ENCODE peak calls at places on chromosome 12, in six cellular contexts. Y is GDM1; U is EL; P is activated B cell treated with CpG ODN at 0.5 μM for 24 hours; D is stimulated activated CD8-positive, alpha-beta memory T cell treated with anti-CD3 and anti-CD28 coated beads, Interleukin-4, amount 100 ng/mL, for 1 hour; O is NCI-H510A. F is an unnamed sample.

GRCh38 chr12:121581681-121582439 is 1.0 kb upstream of the KDM2B start:
- DNase-seq in Y (no peak), U (peak; percentile 47), P (no peak), D (no peak), O (no peak), F (peak; percentile 36)

GRCh38 chr12:132559652-132560420 is 50.5 kb downstream of the LRCOL1 start:
- DNase-seq in Y (peak; percentile 33), U (peak; percentile 55), P (peak; percentile 48), D (no peak), O (peak; percentile 77), F (peak; percentile 25)

GRCh38 chr12:50166776-50167025 is 468 bp downstream of the CERS5 start:
- DNase-seq in Y (no peak), U (no peak), P (no peak), D (no peak), O (no peak), F (no peak)

GRCh38 chr12:12716151-12716844 is 870 bp upstream of the CDKN1B start:
- DNase-seq in Y (no peak), U (peak; percentile 49), P (no peak), D (no peak), O (no peak), F (peak; percentile 60)

GRCh38 chr12:43896496-43896895 is 60.6 kb downstream of the TMEM117 start:
- DNase-seq in Y (no peak), U (no peak), P (no peak), D (no peak), O (no peak), F (no peak)

GRCh38 chr12:18068355-18068754 is 21.6 kb downstream of the RERGL start:
- DNase-seq in Y (no peak), U (no peak), P (no peak), D (no peak), O (no peak), F (no peak)

GRCh38 chr12:16946691-16947090 is 340.7 kb upstream of the LMO3 start:
- DNase-seq in Y (no peak), U (no peak), P (no peak), D (no peak), O (no peak), F (no peak)

GRCh38 chr12:20520572-20520971 is 152.2 kb downstream of the PDE3A start:
- DNase-seq in Y (no peak), U (no peak), P (no peak), D (no peak), O (no peak), F (no peak)

GRCh38 chr12:92593734-92594402 is 108.9 kb upstream of the PLEKHG7 start:
- DNase-seq in Y (peak; percentile 55), U (peak; percentile 93), P (peak; percentile 49), D (peak; percentile 68), O (no peak), F (peak; percentile 87)

GRCh38 chr12:28583771-28584261 is 393.6 kb downstream of the CCDC91 start:
- DNase-seq in Y (peak; percentile 35), U (peak; percentile 92), P (no peak), D (no peak), O (no peak), F (peak; percentile 57)

GRCh38 chr12:1523046-1523445 is 71.3 kb downstream of the FBXL14 start:
- DNase-seq in Y (no peak), U (no peak), P (no peak), D (no peak), O (no peak), F (no peak)

GRCh38 chr12:10392394-10392930 is 2.6 kb upstream of the KLRK1 start:
- DNase-seq in Y (peak; percentile 16), U (peak; percentile 90), P (no peak), D (no peak), O (no peak), F (peak; percentile 98)

GRCh38 chr12:76226956-76227355 is 121.3 kb downstream of the BBS10 start:
- DNase-seq in Y (no peak), U (no peak), P (no peak), D (no peak), O (no peak), F (no peak)

GRCh38 chr12:59780605-59781135 is 184.8 kb downstream of the SLC16A7 start:
- DNase-seq in Y (no peak), U (peak; percentile 48), P (no peak), D (no peak), O (no peak), F (peak; percentile 32)

GRCh38 chr12:118409834-118410233 is 33.5 kb downstream of the SUDS3 start:
- DNase-seq in Y (no peak), U (no peak), P (no peak), D (no peak), O (no peak), F (no peak)

GRCh38 chr12:71840226-71840847 is 778 bp downstream of the TBC1D15 start:
- DNase-seq in Y (no peak), U (peak; percentile 78), P (no peak), D (no peak), O (no peak), F (peak; percentile 72)

GRCh38 chr12:28023156-28023887 is 50.8 kb upstream of the PTHLH start:
- DNase-seq in Y (no peak), U (peak; percentile 94), P (no peak), D (no peak), O (no peak), F (peak; percentile 94)

GRCh38 chr12:7460375-7461259 is 16.7 kb upstream of the CD163L1 start:
- DNase-seq in Y (peak; percentile 43), U (peak; percentile 45), P (no peak), D (peak; percentile 21), O (no peak), F (peak; percentile 61)

GRCh38 chr12:96073346-96074336 is 38.3 kb upstream of the LTA4H start:
- DNase-seq in Y (no peak), U (no peak), P (no peak), D (no peak), O (peak; percentile 10), F (no peak)

GRCh38 chr12:86550222-86551145 is 294.3 kb upstream of the MGAT4C start:
- DNase-seq in Y (no peak), U (no peak), P (no peak), D (no peak), O (no peak), F (no peak)

GRCh38 chr12:123187637-123188036 is 36.7 kb upstream of the PITPNM2 start:
- DNase-seq in Y (no peak), U (no peak), P (no peak), D (no peak), O (no peak), F (no peak)

GRCh38 chr12:57001448-57001906 is 4.9 kb downstream of the ZBTB39 start:
- DNase-seq in Y (peak; percentile 59), U (peak; percentile 70), P (peak; percentile 46), D (peak; percentile 29), O (peak; percentile 30), F (peak; percentile 14)

GRCh38 chr12:117980621-117981020 is 11.8 kb upstream of the KSR2 start:
- DNase-seq in Y (no peak), U (no peak), P (no peak), D (no peak), O (no peak), F (no peak)

GRCh38 chr12:14261096-14261495 is 104.4 kb upstream of the ATF7IP start:
- DNase-seq in Y (no peak), U (no peak), P (no peak), D (no peak), O (no peak), F (no peak)

GRCh38 chr12:62006076-62006732 is 254.0 kb upstream of the USP15 start:
- DNase-seq in Y (no peak), U (peak; percentile 29), P (no peak), D (no peak), O (no peak), F (peak; percentile 42)

GRCh38 chr12:51838036-51838435 is 10.5 kb downstream of the FIGNL2 start:
- DNase-seq in Y (no peak), U (no peak), P (no peak), D (no peak), O (no peak), F (no peak)

GRCh38 chr12:64171715-64172114 is 50.4 kb downstream of the KICS2 start:
- DNase-seq in Y (no peak), U (peak; percentile 78), P (no peak), D (no peak), O (no peak), F (peak; percentile 55)

GRCh38 chr12:80412343-80412953 is 31.6 kb upstream of the PTPRQ start:
- DNase-seq in Y (no peak), U (peak; percentile 69), P (no peak), D (no peak), O (peak; percentile 59), F (peak; percentile 69)

GRCh38 chr12:67804168-67804567 is 155.6 kb downstream of the DYRK2 start:
- DNase-seq in Y (no peak), U (no peak), P (no peak), D (no peak), O (no peak), F (no peak)

GRCh38 chr12:117836476-117836875 is 132.3 kb downstream of the KSR2 start:
- DNase-seq in Y (no peak), U (no peak), P (no peak), D (no peak), O (no peak), F (no peak)

GRCh38 chr12:64808110-64808509 is 16.3 kb upstream of the TBC1D30 start:
- DNase-seq in Y (no peak), U (no peak), P (no peak), D (no peak), O (no peak), F (no peak)

GRCh38 chr12:4943067-4943937 is 33.6 kb downstream of the KCNA1 start:
- DNase-seq in Y (no peak), U (no peak), P (no peak), D (no peak), O (no peak), F (no peak)

GRCh38 chr12:53626702-53627169 is 554 bp upstream of the ATF7 start:
- DNase-seq in Y (no peak), U (no peak), P (no peak), D (no peak), O (no peak), F (no peak)

GRCh38 chr12:70101064-70101463 is 142.2 kb upstream of the CNOT2 start:
- DNase-seq in Y (no peak), U (no peak), P (no peak), D (no peak), O (no peak), F (no peak)

GRCh38 chr12:12182926-12183325 is 83.9 kb downstream of the LRP6 start:
- DNase-seq in Y (no peak), U (peak; percentile 23), P (no peak), D (no peak), O (no peak), F (peak; percentile 68)

GRCh38 chr12:62370189-62370588 is 96.4 kb upstream of the MON2 start:
- DNase-seq in Y (no peak), U (no peak), P (no peak), D (no peak), O (no peak), F (no peak)

GRCh38 chr12:6608592-6609311 is 1.6 kb upstream of the CHD4 start:
- DNase-seq in Y (no peak), U (no peak), P (peak; percentile 40), D (no peak), O (no peak), F (peak; percentile 6)

GRCh38 chr12:3607039-3607719 is 116.2 kb downstream of the PRMT8 start:
- DNase-seq in Y (no peak), U (no peak), P (no peak), D (no peak), O (no peak), F (no peak)

GRCh38 chr12:49008943-49009342 is 9.6 kb downstream of the PRKAG1 start:
- DNase-seq in Y (no peak), U (no peak), P (no peak), D (no peak), O (no peak), F (no peak)

GRCh38 chr12:123533672-123534643 is at the start of gene RILPL1:
- DNase-seq in Y (no peak), U (peak; percentile 60), P (peak; percentile 66), D (peak; percentile 2), O (peak; percentile 19), F (peak; percentile 27)